ENCODE peak calls at places on chromosomes 3 and 15, in nine cellular contexts. M is neural crest cell; Y is left ventricle myocardium superior; O is foreskin keratinocyte; Q is GF-D8; R is GM13977; Z is stimulated activated CD8-positive, alpha-beta memory T cell treated with anti-CD3 and anti-CD28 coated beads, Interleukin-4, amount 100 ng/mL, for 1 hour; L is OCI-M1; F is AG08395. P is an unnamed sample.

GRCh38 chr3:158668506-158668905 is 3.9 kb downstream of the LXN start:
- DNase-seq in L (no peak), F (no peak), Y (no peak), Z (no peak), R (no peak), O (no peak), M (no peak), Q (no peak), P (no peak)

GRCh38 chr15:78131295-78132021 is at the start of gene CIB2:
- DNase-seq in O (peak), Y (peak), L (peak), Q (no peak), R (peak), F (peak), Z (peak), M (peak), P (no peak)

GRCh38 chr3:18185624-18186023 is 239.5 kb downstream of the SATB1 start:
- DNase-seq in Q (no peak), Z (no peak), O (peak), Y (no peak), R (no peak), L (no peak), M (no peak), F (no peak), P (no peak)

GRCh38 chr3:114712728-114713492 is 419.1 kb downstream of the TIGIT start:
- DNase-seq in O (peak), Z (no peak), L (no peak), R (no peak), Q (no peak), F (no peak), Y (no peak), M (no peak), P (no peak)

GRCh38 chr15:89728254-89728653 is 22.8 kb downstream of the MESP1 start:
- DNase-seq in F (peak), O (no peak), Z (no peak), L (no peak), R (no peak), M (no peak), Y (no peak), Q (no peak), P (no peak)

GRCh38 chr15:70447927-70448698 is 315.2 kb downstream of the UACA start:
- DNase-seq in L (peak), O (no peak), Y (peak), R (no peak), Z (no peak), F (no peak), M (no peak), Q (peak), P (no peak)

GRCh38 chr15:36809380-36809779 is 230.0 kb downstream of the CDIN1 start:
- DNase-seq in Q (no peak), F (no peak), M (no peak), O (no peak), R (no peak), Y (no peak), L (no peak), Z (no peak), P (no peak)

GRCh38 chr3:134449951-134450350 is 35.8 kb downstream of the ANAPC13 start:
- DNase-seq in O (no peak), M (no peak), Z (no peak), Q (no peak), Y (no peak), R (no peak), L (no peak), F (no peak), P (no peak)

GRCh38 chr3:13296662-13297061 is 123.5 kb downstream of the NUP210 start:
- DNase-seq in Y (no peak), O (no peak), M (no peak), F (no peak), L (no peak), Z (no peak), Q (peak), R (no peak), P (no peak)

GRCh38 chr3:124456506-124456905 is 273.7 kb upstream of the UMPS start:
- DNase-seq in L (no peak), Q (no peak), O (no peak), M (no peak), R (no peak), Y (peak), F (no peak), Z (no peak), P (no peak)

GRCh38 chr3:183584914-183585280 is 29.4 kb upstream of the KLHL6 start:
- DNase-seq in Y (no peak), O (no peak), Z (no peak), Q (no peak), L (peak), M (no peak), R (no peak), F (no peak), P (no peak)

GRCh38 chr15:35151782-35152181 is 66.7 kb upstream of the NANOGP8 start:
- DNase-seq in L (no peak), Q (no peak), M (no peak), F (no peak), O (no peak), Y (no peak), R (no peak), Z (no peak), P (no peak)

GRCh38 chr3:33826688-33827087 is 28.3 kb downstream of the PDCD6IP start:
- DNase-seq in Z (no peak), O (peak), F (peak), M (no peak), Q (no peak), Y (no peak), R (no peak), L (no peak), P (no peak)

GRCh38 chr3:11131371-11131770 is 22.9 kb upstream of the HRH1 start:
- DNase-seq in Q (no peak), Y (no peak), R (no peak), M (no peak), L (no peak), Z (no peak), O (no peak), F (no peak), P (no peak)

GRCh38 chr3:119343719-119344118 is 49.5 kb downstream of the ARHGAP31 start:
- DNase-seq in Z (no peak), Y (no peak), F (no peak), O (no peak), Q (no peak), R (no peak), M (no peak), L (peak), P (no peak)

GRCh38 chr3:42601898-42602581 is 1.6 kb downstream of the NKTR start:
- DNase-seq in Z (no peak), Y (no peak), F (no peak), R (no peak), M (no peak), Q (no peak), O (peak), L (peak), P (no peak)

GRCh38 chr3:81425198-81425868 is 336.1 kb downstream of the GBE1 start:
- DNase-seq in O (peak), Q (no peak), Y (no peak), R (no peak), M (no peak), F (peak), Z (no peak), L (no peak), P (no peak)

GRCh38 chr15:25565470-25566264 is 126.8 kb upstream of the UBE3A start:
- DNase-seq in O (no peak), F (no peak), R (no peak), Z (no peak), L (no peak), Y (peak), Q (no peak), M (no peak), P (no peak)

GRCh38 chr15:62469478-62469873 is 304.4 kb upstream of the C2CD4B start:
- DNase-seq in Z (no peak), Q (no peak), R (no peak), Y (no peak), F (peak), M (no peak), L (no peak), O (no peak), P (no peak)

GRCh38 chr15:68775671-68776476 is 44.8 kb downstream of the ANP32A start:
- DNase-seq in R (no peak), M (no peak), Z (no peak), Y (peak), O (no peak), L (no peak), Q (no peak), F (peak), P (no peak)

GRCh38 chr3:46062679-46063078 is 35.4 kb upstream of the XCR1 start:
- DNase-seq in Y (peak), F (no peak), Q (no peak), Z (no peak), R (no peak), O (no peak), M (no peak), L (peak), P (no peak)

GRCh38 chr15:34359416-34359815 is 7.6 kb downstream of the LPCAT4 start:
- DNase-seq in F (no peak), L (no peak), M (no peak), Z (no peak), O (no peak), R (no peak), Q (no peak), Y (no peak), P (no peak)

GRCh38 chr3:192848371-192849233 is 69.1 kb downstream of the MB21D2 start:
- DNase-seq in Q (no peak), M (no peak), L (no peak), O (no peak), F (no peak), R (peak), Y (no peak), Z (no peak), P (no peak)

GRCh38 chr15:101579766-101580165 is 72.4 kb downstream of the TM2D3 start:
- DNase-seq in L (no peak), Z (no peak), F (no peak), Y (no peak), R (no peak), Q (no peak), O (peak), M (no peak), P (no peak)

GRCh38 chr3:9749333-9749662 is 454 bp upstream of the OGG1 start:
- DNase-seq in Q (no peak), M (no peak), L (no peak), F (no peak), Z (no peak), Y (no peak), O (no peak), R (no peak), P (no peak)

GRCh38 chr15:74276560-74276959 is 40.4 kb downstream of the CCDC33 start:
- DNase-seq in Y (no peak), Q (no peak), Z (no peak), M (no peak), F (no peak), L (no peak), R (no peak), O (no peak), P (no peak)

GRCh38 chr3:107206141-107206540 is 171.1 kb upstream of the CCDC54 start:
- DNase-seq in F (peak), Q (no peak), Z (no peak), Y (no peak), M (peak), R (peak), L (peak), O (peak), P (no peak)

GRCh38 chr15:76200083-76200465 is 111.2 kb downstream of the ETFA start:
- DNase-seq in L (no peak), F (no peak), M (no peak), Z (no peak), R (no peak), O (no peak), Q (no peak), Y (no peak), P (no peak)

GRCh38 chr3:192207661-192208060 is 519.7 kb downstream of the FGF12 start:
- DNase-seq in R (no peak), F (no peak), O (no peak), Z (no peak), Y (peak), M (no peak), Q (no peak), L (no peak), P (no peak)

GRCh38 chr3:97353176-97353575 is 411.4 kb upstream of the ARL6 start:
- DNase-seq in Q (no peak), Z (no peak), Y (no peak), O (no peak), R (no peak), M (no peak), F (no peak), L (no peak), P (no peak)

GRCh38 chr15:98085003-98085639 is 124.6 kb downstream of the ARRDC4 start:
- DNase-seq in O (peak), F (peak), Z (no peak), Y (no peak), R (peak), L (peak), M (peak), Q (peak), P (no peak)

GRCh38 chr3:57068437-57069089 is 8.1 kb downstream of the SPATA12 start:
- DNase-seq in Y (peak), O (peak), R (peak), F (peak), Q (peak), M (no peak), Z (no peak), L (peak), P (no peak)

GRCh38 chr3:136960838-136961836 is 3.4 kb downstream of the IL20RB start:
- DNase-seq in L (no peak), Z (no peak), Q (no peak), O (peak), R (no peak), Y (no peak), M (no peak), F (peak), P (no peak)

GRCh38 chr3:13698498-13698897 is 149.6 kb downstream of the FBLN2 start:
- DNase-seq in M (peak), O (no peak), Y (no peak), Q (no peak), F (no peak), L (no peak), Z (no peak), R (no peak), P (no peak)

GRCh38 chr15:31465083-31465955 is 138.7 kb downstream of the KLF13 start:
- DNase-seq in R (no peak), Y (no peak), Q (no peak), M (no peak), L (no peak), Z (no peak), O (peak), F (no peak), P (no peak)

P was measured in cortex of kidney.